ENCODE peak calls at places on chromosomes 3 and 15, in eight cellular contexts. F is cardiac fibroblast, G is psoas muscle, T is fibroblast of lung, U is tibial nerve, B is foreskin fibroblast, E is GM13976, C is RWPE1. D is an unnamed sample.
A peak's percentile ranks its signal among the peaks of the same experiment; 100 is the strongest.

GRCh38 chr15:57323806-57324589 is 52.3 kb upstream of the CGNL1 start:
- DNase-seq in T (peak; percentile 63), B (no peak), U (no peak), C (peak; percentile 97), G (no peak), E (peak; percentile 70), F (no peak), D (peak; percentile 92)

GRCh38 chr15:25900426-25900825 is 37.3 kb upstream of the ATP10A start:
- DNase-seq in F (no peak), G (no peak), B (no peak), T (peak; percentile 53), U (no peak), E (no peak), C (no peak), D (no peak)

GRCh38 chr15:70486451-70487379 is 276.6 kb downstream of the UACA start:
- DNase-seq in C (peak; percentile 40), E (peak; percentile 82), U (no peak), B (peak; percentile 35), F (peak; percentile 96), T (peak; percentile 97), G (peak; percentile 62), D (no peak)

GRCh38 chr3:71710906-71711494 is 14.2 kb downstream of the EIF4E3 start:
- DNase-seq in G (no peak), C (peak; percentile 49), F (peak; percentile 64), T (peak; percentile 51), B (peak; percentile 33), U (no peak), E (peak; percentile 73), D (peak; percentile 47)

GRCh38 chr3:170523248-170523647 is 62.6 kb downstream of the SLC7A14 start:
- DNase-seq in B (peak; percentile 44), G (no peak), C (peak; percentile 15), U (no peak), E (no peak), T (peak; percentile 62), F (peak; percentile 52), D (no peak)

GRCh38 chr3:134453631-134454030 is 32.2 kb downstream of the ANAPC13 start:
- DNase-seq in F (no peak), T (no peak), G (no peak), B (no peak), C (no peak), E (no peak), U (no peak), D (peak; percentile 57)

GRCh38 chr3:188788621-188789081 is 383.1 kb upstream of the TPRG1 start:
- DNase-seq in G (no peak), C (peak; percentile 21), E (no peak), B (peak; percentile 95), F (peak; percentile 99), T (peak; percentile 98), U (no peak), D (peak; percentile 93)

GRCh38 chr3:136044980-136045745 is 79.6 kb downstream of the PPP2R3A start:
- DNase-seq in E (no peak), U (no peak), C (no peak), T (no peak), F (no peak), G (no peak), B (no peak), D (no peak)

GRCh38 chr3:29694331-29694730 is 413.5 kb downstream of the RBMS3 start:
- DNase-seq in C (no peak), E (no peak), F (no peak), T (peak; percentile 13), B (no peak), G (no peak), U (no peak), D (peak; percentile 49)

GRCh38 chr3:196397941-196398340 is 34.3 kb downstream of the UBXN7 start:
- DNase-seq in G (no peak), F (no peak), T (no peak), E (no peak), U (no peak), B (no peak), C (no peak), D (no peak)

GRCh38 chr3:53495091-53495517 is 693 bp downstream of the CACNA1D start:
- DNase-seq in U (no peak), T (no peak), B (no peak), F (no peak), C (no peak), E (peak; percentile 21), G (peak; percentile 14), D (no peak)

GRCh38 chr3:134804508-134805480 is 9.7 kb downstream of the EPHB1 start:
- DNase-seq in B (no peak), C (no peak), U (no peak), T (no peak), E (no peak), F (no peak), G (no peak), D (no peak)

GRCh38 chr15:36784098-36784670 is 204.8 kb downstream of the CDIN1 start:
- DNase-seq in E (no peak), T (no peak), U (no peak), C (no peak), B (no peak), F (no peak), G (no peak), D (no peak)

GRCh38 chr15:84810073-84810840 is 6.9 kb upstream of the ALPK3 start:
- DNase-seq in C (no peak), U (no peak), E (no peak), F (no peak), T (peak; percentile 38), B (peak; percentile 43), G (peak; percentile 47), D (no peak)

GRCh38 chr3:43497905-43498365 is 123.9 kb downstream of the ANO10 start:
- DNase-seq in F (peak; percentile 51), T (peak; percentile 38), C (peak; percentile 17), B (no peak), U (no peak), E (no peak), G (no peak), D (peak; percentile 4)

GRCh38 chr3:98726084-98726483 is 37.1 kb upstream of the ST3GAL6 start:
- DNase-seq in G (no peak), T (peak; percentile 83), F (peak; percentile 53), C (no peak), U (no peak), B (no peak), E (no peak), D (no peak)

GRCh38 chr3:102156426-102156825 is 278.4 kb upstream of the ZPLD1 start:
- DNase-seq in E (no peak), F (peak; percentile 97), U (no peak), T (peak; percentile 92), G (no peak), B (peak; percentile 75), C (peak; percentile 77), D (no peak)

GRCh38 chr3:50503504-50503903 is at the start of gene CACNA2D2:
- DNase-seq in F (no peak), U (no peak), E (peak; percentile 59), T (peak; percentile 27), C (peak; percentile 54), G (peak; percentile 61), B (no peak), D (peak; percentile 33)

GRCh38 chr3:128438488-128439072 is 28.1 kb downstream of the DNAJB8 start:
- DNase-seq in B (no peak), F (no peak), G (no peak), U (no peak), C (no peak), E (no peak), T (no peak), D (peak; percentile 46)
- TF ChIP-seq CTCF in B (peak; percentile 15), F (peak; percentile 43), G (no peak), U (no peak), C (peak; percentile 21), E (no peak), T (peak; percentile 49), D (peak; percentile 78)

GRCh38 chr3:33064929-33065328 is 32.0 kb downstream of the GLB1 start:
- DNase-seq in C (no peak), E (no peak), G (no peak), B (no peak), F (no peak), U (no peak), T (no peak), D (no peak)
- TF ChIP-seq CTCF in C (no peak), E (peak; percentile 8), G (no peak), B (no peak), F (no peak), U (no peak), T (no peak), D (no peak)

DNA sequence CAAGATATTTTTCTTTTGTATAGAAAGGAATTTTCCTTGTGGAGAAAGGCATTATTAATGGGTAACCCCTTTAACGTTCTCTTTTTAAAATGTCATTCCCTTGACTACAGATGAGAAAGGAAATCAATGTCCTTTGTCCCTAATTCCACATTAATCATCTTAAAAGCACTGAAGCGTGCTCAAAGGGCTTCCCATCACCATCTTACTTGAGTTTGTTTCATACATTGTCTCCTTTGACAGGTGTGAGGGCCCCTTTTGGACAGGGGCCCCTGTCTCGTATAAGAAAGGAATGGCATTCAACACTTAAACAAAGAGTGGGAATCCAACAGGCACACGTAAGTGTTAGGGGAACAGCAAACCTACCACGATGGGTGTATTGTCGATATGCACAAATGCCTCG is 5.0 kb downstream of the SSUH2 start:
- DNase-seq in T (no peak), F (no peak), G (no peak), U (no peak), C (no peak), E (no peak), B (no peak), D (no peak)
- TF ChIP-seq CTCF in T (no peak), F (no peak), G (no peak), U (no peak), C (no peak), E (no peak), B (no peak), D (no peak)

DNA sequence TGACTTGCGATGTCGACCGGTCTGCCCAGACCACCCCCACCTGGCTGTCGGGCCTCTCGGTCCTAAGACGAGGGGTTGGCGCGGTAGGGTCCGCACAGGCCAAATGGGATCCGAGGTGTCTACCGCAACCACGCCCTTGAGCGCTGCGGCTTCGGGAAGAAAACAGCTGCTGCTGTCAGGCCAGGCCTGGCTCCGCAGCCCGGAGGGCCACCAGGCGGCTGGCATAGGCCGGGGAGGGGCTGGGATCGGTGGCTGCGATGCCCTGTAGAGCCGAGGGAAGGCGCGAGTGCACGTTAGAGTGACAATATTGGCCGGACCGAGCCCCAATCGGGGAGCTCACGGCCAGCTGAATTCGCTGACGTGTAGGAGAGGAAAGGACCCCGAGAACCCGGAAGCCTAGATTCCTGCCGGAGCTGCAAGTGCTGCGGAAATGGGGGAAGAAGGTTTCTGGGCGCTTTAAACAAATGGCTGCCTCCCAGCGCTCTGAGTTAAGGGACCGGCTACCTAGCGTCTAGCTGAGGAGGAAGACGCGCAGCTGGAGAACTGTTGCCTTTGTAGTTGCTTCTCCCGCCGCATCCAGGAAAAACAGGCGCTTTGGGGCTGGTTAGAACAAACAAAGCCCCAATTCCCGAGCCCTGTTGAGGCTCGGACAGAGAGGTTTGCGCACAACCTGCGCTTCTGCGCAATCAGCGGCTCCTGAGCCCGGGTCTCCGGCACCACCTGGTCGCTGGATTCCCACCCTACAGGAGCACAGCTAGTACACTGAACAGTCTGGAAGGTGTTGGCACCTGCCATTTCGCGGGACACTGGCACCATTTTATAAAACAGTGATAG is 14.0 kb downstream of the ZIC4 start:
- DNase-seq in C (no peak), U (no peak), F (no peak), G (peak; percentile 70), T (peak; percentile 53), B (peak; percentile 29), E (no peak), D (peak; percentile 77)
- TF ChIP-seq CTCF in C (no peak), U (no peak), F (no peak), G (peak; percentile 48), T (peak; percentile 8), B (peak; percentile 4), E (no peak), D (peak; percentile 47)